ENCODE peak calls at places on chromosome 12, in seven cellular contexts. One of them, this sample, is unnamed.

GRCh38 chr12:107462428-107463332 is 222.9 kb upstream of the PWP1 start:
- DNase-seq in body of pancreas: no peak
- DNase-seq in testis: no peak
- DNase-seq in progenitor cell of endocrine pancreas: no peak
- DNase-seq in heart left ventricle: no peak
- DNase-seq in heart right ventricle: no peak
- DNase-seq in astrocyte of the cerebellum: no peak
- DNase-seq in this sample: no peak

GRCh38 chr12:69509308-69509736 is 39.1 kb downstream of the FRS2 start:
- DNase-seq in body of pancreas: no peak
- DNase-seq in testis: no peak
- DNase-seq in progenitor cell of endocrine pancreas: no peak
- DNase-seq in heart left ventricle: no peak
- DNase-seq in heart right ventricle: no peak
- DNase-seq in astrocyte of the cerebellum: no peak
- DNase-seq in this sample: no peak

GRCh38 chr12:128801879-128802391 is 21.8 kb downstream of the SLC15A4 start:
- DNase-seq in body of pancreas: no peak
- DNase-seq in testis: no peak
- DNase-seq in progenitor cell of endocrine pancreas: no peak
- DNase-seq in heart left ventricle: no peak
- DNase-seq in heart right ventricle: no peak
- DNase-seq in astrocyte of the cerebellum: peak; percentile 61
- DNase-seq in this sample: no peak

GRCh38 chr12:94180558-94181296 is 32.4 kb downstream of the PLXNC1 start:
- DNase-seq in body of pancreas: no peak
- DNase-seq in testis: no peak
- DNase-seq in progenitor cell of endocrine pancreas: no peak
- DNase-seq in heart left ventricle: no peak
- DNase-seq in heart right ventricle: no peak
- DNase-seq in astrocyte of the cerebellum: no peak
- DNase-seq in this sample: no peak

GRCh38 chr12:101670007-101670671 is 27.3 kb upstream of the CHPT1 start:
- DNase-seq in body of pancreas: peak; percentile 62
- DNase-seq in testis: peak; percentile 36
- DNase-seq in progenitor cell of endocrine pancreas: no peak
- DNase-seq in heart left ventricle: no peak
- DNase-seq in heart right ventricle: peak; percentile 9
- DNase-seq in astrocyte of the cerebellum: peak; percentile 5
- DNase-seq in this sample: peak; percentile 35

GRCh38 chr12:84397279-84397678 is 515.3 kb downstream of the SLC6A15 start:
- DNase-seq in body of pancreas: no peak
- DNase-seq in testis: no peak
- DNase-seq in progenitor cell of endocrine pancreas: no peak
- DNase-seq in heart left ventricle: no peak
- DNase-seq in heart right ventricle: no peak
- DNase-seq in astrocyte of the cerebellum: no peak
- DNase-seq in this sample: no peak

GRCh38 chr12:442235-442884 is 17.4 kb upstream of the B4GALNT3 start:
- DNase-seq in body of pancreas: peak; percentile 75
- DNase-seq in testis: peak; percentile 72
- DNase-seq in progenitor cell of endocrine pancreas: peak; percentile 74
- DNase-seq in heart left ventricle: no peak
- DNase-seq in heart right ventricle: peak; percentile 35
- DNase-seq in astrocyte of the cerebellum: peak; percentile 19
- DNase-seq in this sample: peak; percentile 45

GRCh38 chr12:52171950-52172512 is 19.8 kb downstream of the KRT80 start:
- DNase-seq in body of pancreas: peak; percentile 78
- DNase-seq in testis: peak; percentile 37
- DNase-seq in progenitor cell of endocrine pancreas: peak; percentile 46
- DNase-seq in heart left ventricle: no peak
- DNase-seq in heart right ventricle: no peak
- DNase-seq in astrocyte of the cerebellum: no peak
- DNase-seq in this sample: no peak

GRCh38 chr12:1829306-1829900 is 9.0 kb downstream of the LRTM2 start:
- DNase-seq in body of pancreas: no peak
- DNase-seq in testis: no peak
- DNase-seq in progenitor cell of endocrine pancreas: no peak
- DNase-seq in heart left ventricle: peak; percentile 10
- DNase-seq in heart right ventricle: no peak
- DNase-seq in astrocyte of the cerebellum: no peak
- DNase-seq in this sample: no peak

GRCh38 chr12:9787340-9787737 is 26.6 kb upstream of the CD69 start:
- DNase-seq in body of pancreas: no peak
- DNase-seq in testis: no peak
- DNase-seq in progenitor cell of endocrine pancreas: no peak
- DNase-seq in heart left ventricle: no peak
- DNase-seq in heart right ventricle: no peak
- DNase-seq in astrocyte of the cerebellum: peak; percentile 16
- DNase-seq in this sample: no peak

GRCh38 chr12:114396153-114396868 is 9.6 kb downstream of the TBX5 start:
- DNase-seq in body of pancreas: no peak
- DNase-seq in testis: no peak
- DNase-seq in progenitor cell of endocrine pancreas: no peak
- DNase-seq in heart left ventricle: no peak
- DNase-seq in heart right ventricle: no peak
- DNase-seq in astrocyte of the cerebellum: no peak
- DNase-seq in this sample: no peak

DNA sequence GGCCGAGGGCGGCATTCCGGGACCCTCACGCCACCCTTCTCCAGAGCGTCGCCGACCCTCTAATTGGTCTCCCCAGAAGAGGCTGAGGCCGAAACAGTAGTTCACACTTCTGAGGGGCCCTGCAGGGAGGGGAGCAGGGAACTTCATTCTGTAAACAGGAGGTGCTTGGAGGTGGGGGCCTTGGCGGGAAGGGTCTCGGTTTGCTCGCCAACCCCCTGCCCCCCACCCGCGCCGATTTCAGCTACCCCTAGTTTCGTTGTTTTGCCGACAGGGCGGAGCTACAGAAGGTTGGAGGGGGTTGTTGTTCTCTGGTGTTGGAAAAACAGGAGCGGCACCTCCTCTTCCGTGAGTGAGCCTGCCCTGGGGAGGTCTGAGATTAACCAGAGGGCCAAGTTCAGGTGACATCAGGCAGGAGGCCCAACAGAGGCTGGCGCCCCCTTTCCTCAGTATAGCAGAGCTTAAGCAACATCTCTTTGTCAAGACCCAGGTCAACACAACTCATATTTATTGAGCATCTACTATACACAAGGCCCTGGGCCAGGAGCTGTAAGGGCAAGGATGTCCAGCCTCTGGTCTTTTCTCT is 682 bp downstream of the ERBB3 start:
- DNase-seq in body of pancreas: peak; percentile 80
- DNase-seq in testis: no peak
- DNase-seq in progenitor cell of endocrine pancreas: peak; percentile 21
- DNase-seq in heart left ventricle: no peak
- DNase-seq in heart right ventricle: no peak
- DNase-seq in astrocyte of the cerebellum: no peak
- DNase-seq in this sample: peak; percentile 41
- TF ChIP-seq CTCF in body of pancreas: peak; percentile 7
- TF ChIP-seq CTCF in testis: no peak
- TF ChIP-seq CTCF in progenitor cell of endocrine pancreas: peak; percentile 9
- TF ChIP-seq CTCF in heart left ventricle: no peak
- TF ChIP-seq CTCF in heart right ventricle: no peak
- TF ChIP-seq CTCF in astrocyte of the cerebellum: no peak
- TF ChIP-seq CTCF in this sample: no peak

DNA sequence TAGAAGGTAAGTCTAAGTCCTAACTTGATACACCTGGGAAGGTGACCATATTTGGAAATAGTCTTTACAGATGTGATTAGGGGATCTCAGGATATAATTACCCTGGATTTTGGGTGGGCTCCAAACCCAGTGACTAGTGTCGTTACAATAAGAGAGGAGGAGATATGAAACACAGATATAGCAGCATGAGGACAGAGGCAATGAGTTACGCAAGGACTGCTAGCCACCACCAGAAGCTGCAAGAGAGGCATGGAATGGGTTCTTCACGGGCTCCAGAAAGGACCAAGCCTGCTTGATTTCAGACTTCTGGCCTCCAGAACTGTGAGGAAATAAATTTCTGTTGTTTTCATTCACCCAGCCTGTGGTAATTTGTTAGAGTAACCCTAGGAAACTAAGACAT is 28.6 kb downstream of the FGFR1OP2 start:
- DNase-seq in body of pancreas: no peak
- DNase-seq in testis: no peak
- DNase-seq in progenitor cell of endocrine pancreas: no peak
- DNase-seq in heart left ventricle: no peak
- DNase-seq in heart right ventricle: no peak
- DNase-seq in astrocyte of the cerebellum: no peak
- DNase-seq in this sample: no peak
- TF ChIP-seq CTCF in body of pancreas: no peak
- TF ChIP-seq CTCF in testis: no peak
- TF ChIP-seq CTCF in progenitor cell of endocrine pancreas: no peak
- TF ChIP-seq CTCF in heart left ventricle: no peak
- TF ChIP-seq CTCF in heart right ventricle: no peak
- TF ChIP-seq CTCF in astrocyte of the cerebellum: no peak
- TF ChIP-seq CTCF in this sample: no peak

GRCh38 chr12:32443491-32443890 is 44.1 kb downstream of the FGD4 start:
- DNase-seq in body of pancreas: no peak
- DNase-seq in testis: no peak
- DNase-seq in progenitor cell of endocrine pancreas: no peak
- DNase-seq in heart left ventricle: no peak
- DNase-seq in heart right ventricle: no peak
- DNase-seq in astrocyte of the cerebellum: no peak
- DNase-seq in this sample: no peak

GRCh38 chr12:32437095-32437515 is 37.7 kb downstream of the FGD4 start:
- DNase-seq in body of pancreas: no peak
- DNase-seq in testis: no peak
- DNase-seq in progenitor cell of endocrine pancreas: no peak
- DNase-seq in heart left ventricle: no peak
- DNase-seq in heart right ventricle: no peak
- DNase-seq in astrocyte of the cerebellum: peak; percentile 75
- DNase-seq in this sample: no peak

GRCh38 chr12:32444895-32445294 is 45.5 kb downstream of the FGD4 start:
- DNase-seq in body of pancreas: peak; percentile 19
- DNase-seq in testis: no peak
- DNase-seq in progenitor cell of endocrine pancreas: no peak
- DNase-seq in heart left ventricle: no peak
- DNase-seq in heart right ventricle: no peak
- DNase-seq in astrocyte of the cerebellum: peak; percentile 87
- DNase-seq in this sample: no peak

GRCh38 chr12:32435921-32436710 is 36.8 kb downstream of the FGD4 start:
- DNase-seq in body of pancreas: no peak
- DNase-seq in testis: no peak
- DNase-seq in progenitor cell of endocrine pancreas: no peak
- DNase-seq in heart left ventricle: no peak
- DNase-seq in heart right ventricle: no peak
- DNase-seq in astrocyte of the cerebellum: no peak
- DNase-seq in this sample: no peak

GRCh38 chr12:32440120-32440865 is 40.9 kb downstream of the FGD4 start:
- DNase-seq in body of pancreas: peak; percentile 62
- DNase-seq in testis: no peak
- DNase-seq in progenitor cell of endocrine pancreas: no peak
- DNase-seq in heart left ventricle: no peak
- DNase-seq in heart right ventricle: no peak
- DNase-seq in astrocyte of the cerebellum: no peak
- DNase-seq in this sample: no peak
- TF ChIP-seq CTCF in body of pancreas: no peak
- TF ChIP-seq CTCF in testis: no peak
- TF ChIP-seq CTCF in progenitor cell of endocrine pancreas: no peak
- TF ChIP-seq CTCF in heart left ventricle: peak; percentile 30
- TF ChIP-seq CTCF in heart right ventricle: peak; percentile 39
- TF ChIP-seq CTCF in astrocyte of the cerebellum: no peak
- TF ChIP-seq CTCF in this sample: no peak

DNA sequence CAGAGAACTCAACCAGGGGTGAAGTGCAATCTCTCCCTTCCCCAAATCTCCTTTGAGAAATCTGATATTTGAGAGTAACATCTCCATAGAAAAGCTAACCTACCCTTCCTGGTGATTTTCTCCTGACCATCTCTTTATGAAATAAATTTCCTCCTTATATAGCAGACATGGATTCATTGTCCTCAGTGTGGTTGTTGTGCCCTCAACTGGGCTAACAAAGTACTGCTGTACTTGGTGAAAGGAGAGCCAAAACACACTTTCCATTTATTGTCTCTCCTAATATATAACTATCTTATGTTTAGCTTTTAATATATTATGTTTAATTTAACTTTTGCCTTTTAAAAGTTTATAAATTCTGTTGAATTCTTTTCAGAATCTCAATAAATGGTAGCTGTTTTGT is 65.1 kb upstream of the SLCO1B1 start:
- DNase-seq in body of pancreas: peak; percentile 18
- DNase-seq in testis: peak; percentile 18
- DNase-seq in progenitor cell of endocrine pancreas: no peak
- DNase-seq in heart left ventricle: no peak
- DNase-seq in heart right ventricle: no peak
- DNase-seq in astrocyte of the cerebellum: peak; percentile 35
- DNase-seq in this sample: no peak
- TF ChIP-seq CTCF in body of pancreas: peak; percentile 59
- TF ChIP-seq CTCF in testis: peak; percentile 26
- TF ChIP-seq CTCF in progenitor cell of endocrine pancreas: peak; percentile 73
- TF ChIP-seq CTCF in heart left ventricle: peak; percentile 50
- TF ChIP-seq CTCF in heart right ventricle: peak; percentile 44
- TF ChIP-seq CTCF in astrocyte of the cerebellum: peak; percentile 66
- TF ChIP-seq CTCF in this sample: no peak

This sample was measured in lung.